ENCODE peak calls at places on chromosomes 7 and 10, in seven cellular contexts. B is NCI-H1694; Y is iris pigment epithelial cell; R is effector memory CD4-positive, alpha-beta T cell; X is left colon; T is stimulated activated CD8-positive, alpha-beta memory T cell treated with anti-CD3 and anti-CD28 coated beads, Interleukin-7, amount 100 ng/mL, for 4 hours; V is adrenal gland. N is an unnamed sample.

GRCh38 chr10:110310741-110311140 is 6.0 kb upstream of the SMNDC1 start:
- DNase-seq in B (no peak), Y (no peak), R (no peak), X (no peak), T (no peak), V (no peak), N (no peak)

GRCh38 chr7:128909605-128910568 is 622 bp downstream of the KCP start:
- DNase-seq in B (no peak), Y (peak; percentile 25), R (no peak), X (peak; percentile 22), T (no peak), V (no peak), N (no peak)

GRCh38 chr7:101625076-101625914 is 3.8 kb downstream of the MYL10 start:
- DNase-seq in B (no peak), Y (peak; percentile 46), R (no peak), X (no peak), T (no peak), V (no peak), N (no peak)

GRCh38 chr7:17679427-17679826 is 260.9 kb downstream of the SNX13 start:
- DNase-seq in B (no peak), Y (peak; percentile 28), R (no peak), X (no peak), T (no peak), V (peak; percentile 49), N (no peak)

GRCh38 chr10:71708301-71708703 is 11.3 kb downstream of the C10orf105 start:
- DNase-seq in B (peak; percentile 53), Y (peak; percentile 22), R (peak; percentile 42), X (no peak), T (no peak), V (peak; percentile 63), N (no peak)

GRCh38 chr7:24660541-24660940 is 87.3 kb downstream of the PALS2 start:
- DNase-seq in B (no peak), Y (peak; percentile 85), R (no peak), X (no peak), T (no peak), V (no peak), N (no peak)

GRCh38 chr10:109203616-109204375 is 719.5 kb downstream of the XPNPEP1 start:
- DNase-seq in B (no peak), Y (no peak), R (no peak), X (no peak), T (no peak), V (no peak), N (no peak)

GRCh38 chr10:46270086-46270811 is 16.5 kb upstream of the ANTXRL start:
- DNase-seq in B (no peak), Y (no peak), R (no peak), X (no peak), T (no peak), V (peak; percentile 8), N (no peak)

GRCh38 chr10:97830064-97830463 is 19.6 kb upstream of the GOLGA7B start:
- DNase-seq in B (no peak), Y (no peak), R (no peak), X (no peak), T (no peak), V (no peak), N (no peak)

GRCh38 chr7:134009314-134010109 is 117.6 kb upstream of the LRGUK start:
- DNase-seq in B (no peak), Y (no peak), R (no peak), X (no peak), T (no peak), V (no peak), N (no peak)

GRCh38 chr10:131810036-131810804 is 90.6 kb upstream of the PPP2R2D start:
- DNase-seq in B (no peak), Y (no peak), R (no peak), X (no peak), T (no peak), V (no peak), N (no peak)

GRCh38 chr7:44849277-44850210 is 1.7 kb upstream of the H2AZ2 start:
- DNase-seq in B (no peak), Y (peak; percentile 93), R (no peak), X (no peak), T (no peak), V (no peak), N (no peak)

N was measured in SIG-M5.